ENCODE peak calls at places on chromosomes 2 and 18, in nine cellular contexts. K is HepG2; L is CD8-positive, alpha-beta T cell; Z is A549; M is right cardiac atrium; G is aorta; O is left lung; Y is pancreas; I is body of pancreas. U is an unnamed sample. For H3K9me3, the result is how much of the 10 kb centered on the place peaks cover.

GRCh38 chr18:25314824-25315223 is 37.1 kb downstream of the ZNF521 start:
- ATAC-seq in K (no peak), L (no peak), Z (no peak), M (no peak), G (no peak), O (no peak), Y (no peak), I (no peak), U (no peak)

GRCh38 chr2:175600024-175600831 is 401.8 kb downstream of the LNPK start:
- ATAC-seq in K (peak), L (no peak), Z (no peak), M (peak), G (peak), O (peak), Y (peak), I (peak), U (peak)

GRCh38 chr18:55275042-55275897 is 312.7 kb downstream of the TCF4 start:
- ATAC-seq in K (peak), L (no peak), Z (peak), M (peak), G (peak), O (no peak), Y (no peak), I (no peak), U (peak)

GRCh38 chr18:76823574-76823973 is 1.2 kb downstream of the ZNF236 start:
- ATAC-seq in K (no peak), L (no peak), Z (peak), M (peak), G (peak), O (peak), Y (no peak), I (no peak), U (no peak)

GRCh38 chr2:383888-384287 is 96.0 kb upstream of the ALKAL2 start:
- ATAC-seq in K (no peak), L (no peak), Z (peak), M (no peak), G (peak), O (no peak), Y (no peak), I (no peak), U (no peak)

GRCh38 chr2:70994445-70995226 is at the start of gene TEX261:
- ATAC-seq in K (peak), L (peak), Z (peak), M (peak), G (peak), O (peak), Y (peak), I (peak), U (peak)

GRCh38 chr2:63721082-63721424 is 120.6 kb upstream of the UGP2 start:
- ATAC-seq in K (no peak), L (no peak), Z (peak), M (no peak), G (no peak), O (no peak), Y (no peak), I (peak), U (no peak)

GRCh38 chr18:36757081-36757480 is 71.7 kb downstream of the TPGS2 start:
- ATAC-seq in K (peak), L (no peak), Z (peak), M (peak), G (no peak), O (peak), Y (peak), I (peak), U (peak)

GRCh38 chr2:105974800-105975199 is 219.3 kb downstream of the UXS1 start:
- ATAC-seq in K (no peak), L (peak), Z (no peak), M (no peak), G (no peak), O (no peak), Y (no peak), I (no peak), U (no peak)

GRCh38 chr2:18262601-18263000 is 297.9 kb downstream of the RDH14 start:
- ATAC-seq in K (no peak), L (no peak), Z (no peak), M (no peak), G (no peak), O (no peak), Y (no peak), I (no peak), U (no peak)

GRCh38 chr2:129255610-129256313 is 723.7 kb upstream of the RAB6C start:
- ATAC-seq in K (no peak), L (no peak), Z (no peak), M (no peak), G (no peak), O (no peak), Y (no peak), I (no peak), U (no peak)

GRCh38 chr18:25093131-25093530 is 258.8 kb downstream of the ZNF521 start:
- ATAC-seq in K (no peak), L (no peak), Z (no peak), M (no peak), G (no peak), O (no peak), Y (no peak), I (no peak), U (no peak)

GRCh38 chr2:38650717-38651116 is 15.2 kb upstream of the GALM start:
- ATAC-seq in K (no peak), L (no peak), Z (peak), M (no peak), G (no peak), O (no peak), Y (no peak), I (no peak), U (no peak)

GRCh38 chr2:102783506-102784189 is 21.8 kb downstream of the TMEM182 start:
- ATAC-seq in K (no peak), L (no peak), Z (no peak), M (peak), G (no peak), O (no peak), Y (no peak), I (no peak), U (no peak)

GRCh38 chr2:203592470-203592869 is 57.4 kb upstream of the RAPH1 start:
- ATAC-seq in K (peak), L (no peak), Z (no peak), M (no peak), G (no peak), O (no peak), Y (no peak), I (no peak), U (no peak)

GRCh38 chr2:74291217-74291551 is 52.0 kb downstream of the SLC4A5 start:
- ATAC-seq in K (no peak), L (no peak), Z (no peak), M (no peak), G (no peak), O (peak), Y (no peak), I (no peak), U (no peak)

GRCh38 chr2:233165895-233166661 is 85.4 kb upstream of the ATG16L1 start:
- ATAC-seq in K (no peak), L (peak), Z (peak), M (peak), G (peak), O (peak), Y (no peak), I (no peak), U (peak)

GRCh38 chr2:236503100-236503499 is 66.5 kb upstream of the ACKR3 start:
- ATAC-seq in K (peak), L (no peak), Z (peak), M (no peak), G (no peak), O (no peak), Y (no peak), I (no peak), U (peak)

GRCh38 chr2:61371027-61371426 is 99.9 kb downstream of the USP34 start:
- ATAC-seq in K (no peak), L (no peak), Z (no peak), M (no peak), G (no peak), O (no peak), Y (no peak), I (no peak), U (no peak)

GRCh38 chr2:25176541-25177368 is 8.4 kb upstream of the POMC start:
- ATAC-seq in K (no peak), L (no peak), Z (no peak), M (no peak), G (no peak), O (no peak), Y (no peak), I (no peak), U (no peak)

GRCh38 chr2:39015424-39015823 is 105.4 kb downstream of the SOS1 start:
- ATAC-seq in K (no peak), L (no peak), Z (no peak), M (no peak), G (no peak), O (no peak), Y (no peak), I (no peak), U (no peak)

GRCh38 chr2:206824993-206825392 is 59.6 kb downstream of the FASTKD2 start:
- ATAC-seq in K (no peak), L (no peak), Z (no peak), M (no peak), G (no peak), O (no peak), Y (no peak), I (no peak), U (no peak)

GRCh38 chr2:21424375-21424774 is 300.6 kb downstream of the TDRD15 start:
- ATAC-seq in K (no peak), L (no peak), Z (no peak), M (peak), G (no peak), O (no peak), Y (no peak), I (no peak), U (no peak)

GRCh38 chr18:52791321-52791720 is 451.3 kb downstream of the DCC start:
- ATAC-seq in K (no peak), L (no peak), Z (no peak), M (no peak), G (no peak), O (no peak), Y (no peak), I (no peak), U (no peak)

GRCh38 chr2:64119369-64119768 is 24.9 kb downstream of the PELI1 start:
- ATAC-seq in K (peak), L (no peak), Z (no peak), M (no peak), G (no peak), O (peak), Y (no peak), I (no peak), U (no peak)

GRCh38 chr18:2985628-2986027 is 27.3 kb downstream of the LPIN2 start:
- ATAC-seq in K (no peak), L (peak), Z (no peak), M (no peak), G (no peak), O (peak), Y (peak), I (peak), U (no peak)

GRCh38 chr2:40199758-40200157 is 252.1 kb downstream of the SLC8A1 start:
- ATAC-seq in K (no peak), L (no peak), Z (no peak), M (no peak), G (no peak), O (no peak), Y (no peak), I (no peak), U (no peak)

GRCh38 chr2:236008006-236008405 is 160.2 kb downstream of the GBX2 start:
- ATAC-seq in K (no peak), L (no peak), Z (no peak), M (no peak), G (no peak), O (no peak), Y (no peak), I (no peak), U (no peak)

GRCh38 chr2:144256996-144257707 is 262.8 kb downstream of the ZEB2 start:
- ATAC-seq in K (no peak), L (no peak), Z (no peak), M (no peak), G (peak), O (peak), Y (no peak), I (no peak), U (no peak)

GRCh38 chr2:158006961-158007664 is 94.6 kb upstream of the UPP2 start:
- ATAC-seq in K (peak), L (peak), Z (peak), M (no peak), G (no peak), O (peak), Y (peak), I (peak), U (no peak)

GRCh38 chr2:7752291-7752690 is 835.1 kb downstream of the RNF144A start:
- ATAC-seq in K (no peak), L (no peak), Z (no peak), M (no peak), G (no peak), O (no peak), Y (no peak), I (no peak), U (no peak)

GRCh38 chr18:50649821-50650220 is 89.9 kb downstream of the MAPK4 start:
- ATAC-seq in K (no peak), L (no peak), Z (no peak), M (peak), G (peak), O (peak), Y (no peak), I (peak), U (peak)

GRCh38 chr2:5076599-5076998 is 615.6 kb upstream of the SOX11 start:
- ATAC-seq in K (no peak), L (no peak), Z (no peak), M (no peak), G (no peak), O (no peak), Y (no peak), I (no peak), U (no peak)
- H3K9me3 ChIP-seq in K (half or more), L (under half), Z (under half), M (under half), G (under half), O (under half), Y (under half), I (under half), U (under half)

GRCh38 chr2:145416640-145417039 is 896.7 kb upstream of the ZEB2 start:
- ATAC-seq in K (no peak), L (no peak), Z (no peak), M (no peak), G (no peak), O (no peak), Y (no peak), I (no peak), U (no peak)

GRCh38 chr2:145412155-145412554 is 892.2 kb upstream of the ZEB2 start:
- ATAC-seq in K (no peak), L (no peak), Z (no peak), M (no peak), G (no peak), O (no peak), Y (no peak), I (no peak), U (no peak)

GRCh38 chr2:145411493-145411892 is 891.6 kb upstream of the ZEB2 start:
- ATAC-seq in K (no peak), L (peak), Z (no peak), M (no peak), G (no peak), O (no peak), Y (no peak), I (no peak), U (no peak)

GRCh38 chr2:145413261-145413660 is 893.3 kb upstream of the ZEB2 start:
- ATAC-seq in K (no peak), L (no peak), Z (no peak), M (no peak), G (no peak), O (no peak), Y (no peak), I (no peak), U (no peak)

DNA sequence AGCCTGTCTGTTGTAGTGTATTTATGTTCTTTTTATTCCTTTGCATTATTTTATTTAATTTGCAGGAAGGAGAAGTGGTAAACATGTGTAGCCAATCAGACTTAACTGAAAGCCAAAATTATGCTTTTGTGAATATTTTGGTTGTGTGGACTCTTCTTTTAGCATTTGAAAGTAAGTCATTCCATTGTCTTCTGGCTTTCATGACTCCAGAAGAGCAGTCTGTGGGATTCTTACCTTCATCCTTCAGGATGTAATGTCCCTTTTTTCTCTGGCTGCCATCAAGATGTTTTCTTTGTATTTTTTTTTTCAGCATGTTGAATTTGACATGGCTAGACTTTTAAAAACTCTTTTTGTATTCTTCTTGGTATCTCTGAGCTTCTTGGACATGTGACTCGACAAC is 895.2 kb upstream of the ZEB2 start:
- ATAC-seq in K (no peak), L (no peak), Z (no peak), M (no peak), G (no peak), O (no peak), Y (no peak), I (no peak), U (no peak)
- H3K9me3 ChIP-seq in K (under half), L (under half), Z (under half), M (under half), G (under half), O (under half), Y (under half), I (under half), U (under half)

GRCh38 chr2:108403494-108403893 is 25.7 kb downstream of the SULT1C4 start:
- ATAC-seq in K (no peak), L (no peak), Z (peak), M (no peak), G (no peak), O (no peak), Y (no peak), I (no peak), U (no peak)
- H3K9me3 ChIP-seq in K (under half), L (under half), Z (under half), M (under half), G (under half), O (half or more), Y (under half), I (under half), U (under half)

GRCh38 chr2:11891591-11891990 is 145.2 kb downstream of the LPIN1 start:
- ATAC-seq in K (no peak), L (no peak), Z (no peak), M (no peak), G (no peak), O (no peak), Y (no peak), I (no peak), U (no peak)
- H3K9me3 ChIP-seq in K (under half), L (under half), Z (under half), M (under half), G (under half), O (under half), Y (under half), I (under half), U (under half)

GRCh38 chr2:153189091-153189490 is 289.5 kb downstream of the RPRM start:
- ATAC-seq in K (no peak), L (no peak), Z (no peak), M (no peak), G (no peak), O (no peak), Y (no peak), I (no peak), U (no peak)
- H3K9me3 ChIP-seq in K (under half), L (under half), Z (under half), M (under half), G (under half), O (under half), Y (under half), I (under half), U (under half)

GRCh38 chr2:118186858-118187254 is 98.6 kb downstream of the INSIG2 start:
- ATAC-seq in K (no peak), L (no peak), Z (no peak), M (no peak), G (no peak), O (no peak), Y (no peak), I (no peak), U (no peak)
- H3K9me3 ChIP-seq in K (under half), L (under half), Z (under half), M (under half), G (under half), O (under half), Y (under half), I (under half), U (under half)

DNA sequence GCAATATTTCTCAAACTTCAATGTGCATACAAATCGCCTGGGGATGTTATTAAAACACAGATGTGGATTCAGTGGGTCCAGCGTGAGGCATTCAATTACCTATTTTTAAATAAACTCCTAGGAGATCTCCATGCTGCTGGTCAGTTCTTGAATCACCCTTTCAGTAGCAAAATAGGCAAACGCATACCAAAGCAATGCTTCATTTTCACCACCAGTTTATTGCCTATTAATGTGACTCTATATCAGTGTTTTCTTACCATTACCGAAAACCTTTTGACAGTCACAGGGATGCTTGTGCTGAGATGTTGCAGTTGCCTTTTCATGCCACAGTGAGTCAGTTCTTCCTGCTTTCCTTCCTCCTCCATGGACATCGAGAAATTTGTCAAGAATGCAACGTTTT is 530.6 kb downstream of the CBLN2 start:
- ATAC-seq in K (no peak), L (no peak), Z (no peak), M (no peak), G (no peak), O (no peak), Y (no peak), I (no peak), U (no peak)
- H3K9me3 ChIP-seq in K (under half), L (under half), Z (under half), M (under half), G (under half), O (under half), Y (under half), I (under half), U (under half)